ENCODE peak calls at places on chromosomes 11 and 22, in nine cellular contexts. Y is CD4-positive, alpha-beta memory T cell; Q is stimulated activated CD4-positive, alpha-beta T cell treated with anti-CD3 and anti-CD28 coated beads, Interleukin-12 subunit alpha, Interleukin-12 subunit beta, amount 100 ng/mL, for 4 hours; N is retinal pigment epithelial cell; W is neural crest cell; P is stimulated activated CD8-positive, alpha-beta memory T cell treated with anti-CD3 and anti-CD28 coated beads, Interleukin-4, amount 100 ng/mL, for 4 hours; O is frontal cortex; Z is HFFc6; I is tibial artery. S is an unnamed sample.
A peak's percentile ranks its signal among the peaks of the same experiment; 100 is the strongest.

GRCh38 chr11:95341246-95341645 is 110.2 kb upstream of the SESN3 start:
- DNase-seq in Y (no peak), Q (no peak), N (no peak), W (no peak), P (no peak), O (no peak), Z (no peak), I (no peak), S (no peak)

GRCh38 chr11:62689421-62690183 is at the start of gene LRRN4CL:
- DNase-seq in Y (no peak), Q (no peak), N (no peak), W (no peak), P (no peak), O (peak; percentile 14), Z (peak; percentile 88), I (peak; percentile 90), S (no peak)

GRCh38 chr11:119796363-119797060 is 67.5 kb upstream of the NECTIN1 start:
- DNase-seq in Y (no peak), Q (no peak), N (no peak), W (no peak), P (no peak), O (no peak), Z (no peak), I (no peak), S (no peak)

GRCh38 chr11:32643526-32643925 is 59.9 kb downstream of the EIF3M start:
- DNase-seq in Y (no peak), Q (no peak), N (no peak), W (no peak), P (no peak), O (no peak), Z (no peak), I (no peak), S (no peak)

GRCh38 chr22:49718396-49718795 is 109.3 kb downstream of the BRD1 start:
- DNase-seq in Y (no peak), Q (no peak), N (no peak), W (no peak), P (no peak), O (no peak), Z (no peak), I (no peak), S (no peak)

GRCh38 chr11:107457205-107457557 is 444 bp downstream of the CWF19L2 start:
- DNase-seq in Y (no peak), Q (no peak), N (no peak), W (no peak), P (no peak), O (peak; percentile 0), Z (no peak), I (no peak), S (no peak)

GRCh38 chr11:10899542-10899830 is 41.6 kb upstream of the ZBED5 start:
- DNase-seq in Y (no peak), Q (no peak), N (no peak), W (no peak), P (no peak), O (no peak), Z (no peak), I (peak; percentile 31), S (no peak)

GRCh38 chr22:18973264-18974031 is 37.4 kb upstream of the PRODH start:
- DNase-seq in Y (no peak), Q (no peak), N (no peak), W (no peak), P (no peak), O (no peak), Z (no peak), I (no peak), S (no peak)

GRCh38 chr11:4626207-4627105 is 10.8 kb upstream of the OR51D1 start:
- DNase-seq in Y (peak; percentile 8), Q (no peak), N (peak; percentile 27), W (peak; percentile 82), P (no peak), O (no peak), Z (peak; percentile 39), I (peak; percentile 53), S (no peak)

GRCh38 chr11:126997196-126997595 is 3.4 kb downstream of the KIRREL3 start:
- DNase-seq in Y (no peak), Q (no peak), N (no peak), W (no peak), P (no peak), O (no peak), Z (peak; percentile 27), I (no peak), S (no peak)

GRCh38 chr11:28702450-28702790 is 594.2 kb downstream of the METTL15 start:
- DNase-seq in Y (no peak), Q (no peak), N (no peak), W (no peak), P (no peak), O (no peak), Z (no peak), I (no peak), S (no peak)

GRCh38 chr22:25406510-25407210 is 157.8 kb upstream of the GRK3 start:
- DNase-seq in Y (no peak), Q (no peak), N (no peak), W (no peak), P (no peak), O (no peak), Z (no peak), I (peak; percentile 58), S (no peak)

GRCh38 chr11:73404048-73404447 is 27.8 kb downstream of the RELT start:
- DNase-seq in Y (no peak), Q (no peak), N (no peak), W (peak; percentile 42), P (no peak), O (peak; percentile 62), Z (peak; percentile 28), I (peak; percentile 75), S (no peak)

GRCh38 chr11:22976146-22976545 is 115.9 kb upstream of the CCDC179 start:
- DNase-seq in Y (no peak), Q (no peak), N (peak; percentile 48), W (no peak), P (no peak), O (no peak), Z (no peak), I (peak; percentile 35), S (no peak)

GRCh38 chr11:120575461-120575860 is 63.9 kb downstream of the GRIK4 start:
- DNase-seq in Y (no peak), Q (no peak), N (no peak), W (no peak), P (no peak), O (no peak), Z (no peak), I (no peak), S (no peak)

GRCh38 chr11:72776844-72777754 is 16.7 kb downstream of the STARD10 start:
- DNase-seq in Y (no peak), Q (no peak), N (no peak), W (no peak), P (no peak), O (peak; percentile 67), Z (no peak), I (no peak), S (no peak)

GRCh38 chr11:116714902-116715301 is 57.9 kb downstream of the BUD13 start:
- DNase-seq in Y (no peak), Q (no peak), N (no peak), W (no peak), P (no peak), O (no peak), Z (no peak), I (no peak), S (no peak)

GRCh38 chr11:110075087-110075821 is 17.9 kb upstream of the ZC3H12C start:
- DNase-seq in Y (no peak), Q (no peak), N (no peak), W (no peak), P (no peak), O (no peak), Z (no peak), I (no peak), S (no peak)

GRCh38 chr22:39135092-39135896 is 17.2 kb downstream of the CBX7 start:
- DNase-seq in Y (no peak), Q (no peak), N (no peak), W (peak; percentile 72), P (no peak), O (no peak), Z (peak; percentile 28), I (no peak), S (peak; percentile 46)

GRCh38 chr22:45692549-45692948 is 20.9 kb downstream of the ATXN10 start:
- DNase-seq in Y (no peak), Q (no peak), N (peak; percentile 80), W (no peak), P (no peak), O (no peak), Z (peak; percentile 46), I (no peak), S (no peak)

GRCh38 chr11:79076526-79077115 is 364.2 kb downstream of the TENM4 start:
- DNase-seq in Y (no peak), Q (peak; percentile 6), N (no peak), W (peak; percentile 48), P (no peak), O (no peak), Z (no peak), I (peak; percentile 66), S (no peak)

GRCh38 chr22:39144101-39144815 is 8.2 kb downstream of the CBX7 start:
- DNase-seq in Y (peak; percentile 63), Q (peak; percentile 38), N (no peak), W (no peak), P (no peak), O (no peak), Z (peak; percentile 10), I (peak; percentile 24), S (peak; percentile 71)

GRCh38 chr11:113874096-113874919 is 1.1 kb downstream of the USP28 start:
- DNase-seq in Y (no peak), Q (no peak), N (no peak), W (no peak), P (no peak), O (no peak), Z (no peak), I (no peak), S (no peak)

GRCh38 chr11:17021550-17021949 is 7.3 kb upstream of the PLEKHA7 start:
- DNase-seq in Y (no peak), Q (no peak), N (no peak), W (no peak), P (no peak), O (no peak), Z (peak; percentile 13), I (no peak), S (no peak)

S was measured in immature natural killer cell.